ENCODE peak calls at places on chromosome 11, in seven cellular contexts. J is gastrocnemius medialis; K is right cardiac atrium; F is IMR-90; M is pancreas; N is CD4-positive, CD25-positive, alpha-beta regulatory T cell; S is Panc1. C is an unnamed sample.

GRCh38 chr11:78633516-78634310 is 59.0 kb upstream of the NARS2 start:
- ATAC-seq in K (no peak), M (no peak), N (no peak), S (no peak), J (no peak), F (no peak), C (no peak)

GRCh38 chr11:89667001-89667400 is 43.1 kb upstream of the TRIM77 start:
- ATAC-seq in M (no peak), F (no peak), K (no peak), N (no peak), S (no peak), J (no peak), C (no peak)

GRCh38 chr11:116970485-116971292 is 127.5 kb downstream of the SIK3 start:
- ATAC-seq in M (no peak), K (no peak), J (no peak), F (peak), S (peak), N (no peak), C (no peak)

GRCh38 chr11:119566299-119566698 is 143.3 kb upstream of the THY1 start:
- ATAC-seq in S (no peak), M (peak), J (no peak), N (no peak), K (no peak), F (no peak), C (no peak)

GRCh38 chr11:14544611-14545010 is 24.4 kb upstream of the PSMA1 start:
- ATAC-seq in J (no peak), K (no peak), F (no peak), N (peak), S (no peak), M (no peak), C (no peak)

GRCh38 chr11:19939415-19939929 is 220.8 kb downstream of the DBX1 start:
- ATAC-seq in S (no peak), N (no peak), M (no peak), K (no peak), J (no peak), F (no peak), C (no peak)

GRCh38 chr11:72621008-72621610 is 53.1 kb downstream of the PDE2A start:
- ATAC-seq in M (no peak), J (no peak), K (no peak), S (no peak), N (peak), F (no peak), C (no peak)

GRCh38 chr11:60786811-60787567 is 1.9 kb downstream of the MS4A10 start:
- ATAC-seq in M (peak), J (peak), S (peak), K (peak), F (peak), N (no peak), C (peak)

GRCh38 chr11:35485656-35486318 is 39.6 kb downstream of the PAMR1 start:
- ATAC-seq in S (peak), M (peak), F (peak), K (peak), N (peak), J (peak), C (peak)

GRCh38 chr11:12717851-12718291 is 43.6 kb downstream of the TEAD1 start:
- ATAC-seq in M (no peak), J (no peak), K (no peak), F (no peak), N (peak), S (no peak), C (no peak)

DNA sequence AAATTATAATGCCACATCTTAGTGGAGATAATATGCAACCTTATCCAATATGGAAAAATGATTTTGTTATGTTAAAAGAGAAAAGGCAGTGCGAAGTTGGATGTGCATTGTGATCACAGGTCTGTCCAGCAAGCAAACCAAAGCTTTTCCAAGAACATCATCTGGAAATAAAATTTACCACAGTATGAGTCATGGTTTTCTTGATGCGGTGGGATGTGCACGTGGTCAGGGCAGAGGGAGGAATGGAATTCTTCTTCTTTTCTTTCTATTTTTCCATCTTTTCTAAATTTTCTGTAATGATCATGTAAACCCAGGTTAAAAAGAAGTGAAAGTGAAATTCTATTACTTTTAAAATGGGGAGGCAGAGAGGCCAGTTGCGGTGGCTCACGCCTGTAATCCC is 169.8 kb downstream of the C11orf91 start:
- ATAC-seq in F (peak), K (no peak), S (no peak), J (peak), M (peak), N (no peak), C (no peak)
- H3K4me3 ChIP-seq in F (no peak), K (no peak), S (no peak), J (no peak), M (no peak), N (no peak), C (no peak)

DNA sequence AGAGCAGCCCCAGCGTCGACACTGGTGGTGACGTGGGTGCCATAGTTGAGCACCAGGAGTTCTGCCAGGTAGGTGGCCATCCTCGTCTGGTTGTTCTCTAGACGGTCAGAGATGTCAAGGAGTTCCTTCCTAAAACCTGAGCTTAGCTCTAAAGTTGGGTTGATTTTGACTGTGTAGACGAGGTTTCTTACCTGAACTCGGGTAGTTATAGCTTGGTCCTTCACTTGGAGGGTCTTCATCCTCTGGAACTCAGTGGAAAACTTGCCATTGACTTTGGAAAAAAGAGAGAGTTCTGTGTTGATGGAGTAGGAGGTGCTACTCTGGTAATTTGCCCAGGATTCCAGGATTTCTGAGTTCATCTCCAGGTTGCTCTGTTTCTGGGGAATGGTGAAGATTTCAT is 505 bp downstream of the MPEG1 start:
- ATAC-seq in K (no peak), M (no peak), F (no peak), J (no peak), S (no peak), N (no peak), C (no peak)
- H3K4me3 ChIP-seq in K (peak), M (no peak), F (no peak), J (no peak), S (no peak), N (no peak), C (no peak)

GRCh38 chr11:64590763-64591221 is at the start of gene SLC22A12:
- ATAC-seq in J (no peak), N (no peak), S (peak), K (no peak), M (no peak), F (no peak), C (no peak)
- H3K4me3 ChIP-seq in J (no peak), N (no peak), S (no peak), K (no peak), M (no peak), F (no peak), C (no peak)

GRCh38 chr11:130243816-130244215 is 70.9 kb downstream of the ZBTB44 start:
- ATAC-seq in J (no peak), K (no peak), N (peak), M (no peak), F (no peak), S (no peak), C (no peak)
- H3K4me3 ChIP-seq in J (no peak), K (no peak), N (peak), M (no peak), F (no peak), S (no peak), C (no peak)

DNA sequence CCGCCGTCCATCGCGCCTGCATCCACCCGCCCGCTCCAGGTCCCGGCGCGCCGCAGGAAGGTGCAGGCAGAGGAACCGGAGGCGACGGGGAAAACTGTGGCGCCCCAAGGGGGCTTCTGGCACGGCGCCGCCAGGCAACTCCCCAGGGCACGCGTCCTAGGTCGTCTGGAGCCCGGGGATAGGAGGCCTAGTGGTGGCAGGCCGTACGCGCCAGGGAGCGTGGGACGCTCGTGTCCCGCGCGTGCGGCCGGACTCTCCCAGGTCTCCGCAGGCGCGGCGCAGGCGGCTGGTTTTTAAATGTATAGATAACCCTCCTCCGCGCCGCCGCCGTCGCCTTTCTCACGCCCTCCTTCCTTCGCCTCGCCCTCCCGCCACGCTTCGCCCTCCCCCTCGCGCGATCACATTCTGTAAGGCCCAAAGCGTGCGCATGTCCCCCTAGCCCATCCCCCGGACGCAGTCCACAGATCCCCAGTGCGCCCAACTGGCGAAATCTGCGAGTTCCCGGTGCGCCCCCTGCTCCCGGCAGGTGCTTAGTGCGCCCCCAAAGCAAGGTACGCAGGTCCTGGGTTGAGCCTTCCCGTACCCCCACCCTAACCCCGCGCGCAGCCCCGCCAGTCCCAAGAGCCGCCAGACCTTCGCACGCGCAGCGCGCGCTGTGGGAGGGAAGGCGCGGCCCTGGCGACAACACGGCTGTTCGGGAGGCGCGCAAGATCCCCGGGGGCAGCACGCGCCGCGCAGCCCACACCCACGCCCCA is at the start of gene ASCL2:
- ATAC-seq in F (no peak), M (no peak), N (no peak), K (no peak), S (no peak), J (no peak), C (no peak)
- H3K4me3 ChIP-seq in F (no peak), M (peak), N (no peak), K (peak), S (peak), J (peak), C (peak)

DNA sequence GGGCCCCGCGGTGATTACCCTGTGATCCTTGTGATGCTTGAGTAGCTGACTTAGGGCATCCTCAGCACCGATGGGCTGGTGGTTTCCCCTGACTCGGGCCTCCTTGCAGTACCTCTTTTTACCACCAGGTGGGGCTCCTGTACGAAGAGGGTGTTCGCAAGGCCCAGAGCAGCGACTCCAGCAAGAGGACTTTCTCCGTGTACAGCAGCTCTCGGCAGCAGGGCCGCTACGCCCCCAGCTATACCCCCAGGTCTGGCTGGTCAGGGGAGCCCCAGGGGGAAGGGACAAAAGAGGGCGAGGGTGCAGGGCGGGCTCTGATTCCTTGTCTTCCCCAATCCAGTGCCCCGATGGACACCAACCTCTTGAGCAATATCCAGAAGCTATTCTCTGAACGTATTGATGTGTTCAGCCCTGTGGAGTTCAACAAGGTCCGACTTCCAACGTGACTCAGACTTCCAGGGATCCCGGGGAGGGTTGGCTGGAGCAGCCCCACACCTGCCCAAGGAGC is 1.3 kb upstream of the TM7SF2 start:
- ATAC-seq in N (peak), M (peak), S (peak), K (peak), F (peak), J (peak), C (peak)
- H3K4me3 ChIP-seq in N (no peak), M (no peak), S (no peak), K (no peak), F (no peak), J (no peak), C (no peak)

GRCh38 chr11:64006468-64006867 is 20.2 kb downstream of the OTUB1 start:
- ATAC-seq in N (no peak), K (no peak), M (no peak), S (no peak), F (no peak), J (no peak), C (no peak)

GRCh38 chr11:64007629-64008282 is 21.5 kb downstream of the OTUB1 start:
- ATAC-seq in K (peak), M (peak), S (peak), J (peak), N (peak), F (peak), C (peak)

GRCh38 chr11:64005691-64006090 is 19.5 kb downstream of the OTUB1 start:
- ATAC-seq in F (no peak), M (no peak), S (no peak), J (no peak), N (no peak), K (no peak), C (no peak)

GRCh38 chr11:64008283-64008931 is 22.2 kb downstream of the OTUB1 start:
- ATAC-seq in S (no peak), N (no peak), K (no peak), F (no peak), M (no peak), J (no peak), C (no peak)

DNA sequence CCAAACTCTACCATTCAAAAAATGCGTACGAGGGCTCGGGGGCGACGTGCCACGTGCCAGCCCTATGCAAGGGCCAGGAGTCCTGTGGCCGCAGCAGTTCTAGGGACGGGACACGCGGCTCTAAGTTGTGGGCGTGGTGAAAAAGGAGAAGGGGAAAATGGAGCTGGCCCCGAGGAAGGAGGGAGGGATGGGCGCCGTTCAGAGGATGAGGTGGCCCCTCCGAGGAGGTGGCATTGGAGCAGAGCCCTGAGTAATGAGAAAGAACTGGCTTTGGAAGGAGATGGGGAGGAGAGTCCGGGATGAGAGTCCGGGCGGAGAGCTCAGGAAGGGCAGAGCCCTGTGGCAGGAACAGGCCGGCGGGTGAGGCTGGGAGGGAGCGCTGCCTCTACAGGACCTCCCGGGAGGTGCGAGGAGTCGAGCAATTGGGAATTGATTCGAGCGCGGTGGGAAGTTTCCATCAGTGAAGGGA is 21.0 kb downstream of the OTUB1 start:
- ATAC-seq in S (peak), F (peak), M (peak), K (peak), J (peak), N (no peak), C (peak)
- H3K4me3 ChIP-seq in S (peak), F (peak), M (no peak), K (peak), J (peak), N (no peak), C (peak)

GRCh38 chr11:112580864-112581263 is 320.2 kb upstream of the PLET1 start:
- ATAC-seq in S (no peak), N (no peak), M (no peak), F (no peak), K (no peak), J (peak), C (no peak)

GRCh38 chr11:112582366-112582765 is 321.7 kb upstream of the PLET1 start:
- ATAC-seq in J (no peak), F (no peak), K (no peak), N (no peak), S (no peak), M (no peak), C (no peak)

GRCh38 chr11:112584674-112585073 is 324.0 kb upstream of the PLET1 start:
- ATAC-seq in F (no peak), S (no peak), J (no peak), M (no peak), K (no peak), N (peak), C (no peak)

GRCh38 chr11:112581747-112582146 is 321.1 kb upstream of the PLET1 start:
- ATAC-seq in N (no peak), K (no peak), F (no peak), S (no peak), M (no peak), J (no peak), C (no peak)

GRCh38 chr11:112583246-112583893 is 322.7 kb upstream of the PLET1 start:
- ATAC-seq in F (no peak), M (no peak), N (no peak), K (no peak), J (no peak), S (no peak), C (no peak)
- H3K4me3 ChIP-seq in F (no peak), M (no peak), N (no peak), K (no peak), J (no peak), S (no peak), C (no peak)

DNA sequence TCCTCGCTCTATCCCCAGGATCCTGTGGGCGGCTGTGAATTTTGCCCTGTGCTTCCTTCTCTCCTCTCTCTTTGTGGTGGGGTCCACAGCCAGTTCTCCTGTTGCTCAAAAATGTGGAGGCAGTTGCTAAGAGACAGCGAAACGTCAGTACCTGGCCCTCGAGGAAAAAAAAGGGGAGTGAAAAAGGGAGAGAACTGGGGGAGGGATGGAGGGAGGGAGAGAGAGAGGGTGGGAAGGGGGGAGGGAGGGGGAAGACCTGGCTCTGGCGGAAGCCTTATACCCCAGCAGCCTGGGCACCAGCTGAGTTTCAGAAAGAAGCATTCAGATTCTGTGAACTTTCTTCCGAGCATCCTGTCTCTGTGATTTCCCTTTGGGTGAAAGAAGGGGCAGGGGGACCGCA is 2.1 kb upstream of the LRRC55 start:
- ATAC-seq in M (no peak), F (no peak), N (no peak), K (no peak), S (no peak), J (no peak), C (no peak)
- H3K4me3 ChIP-seq in M (no peak), F (no peak), N (no peak), K (no peak), S (no peak), J (no peak), C (no peak)

GRCh38 chr11:66279092-66279797 is 1.3 kb downstream of the CNIH2 start:
- ATAC-seq in M (no peak), N (no peak), K (no peak), J (no peak), F (no peak), S (no peak), C (no peak)

GRCh38 chr11:66275396-66275795 is 2.6 kb upstream of the CNIH2 start:
- ATAC-seq in N (no peak), S (no peak), F (no peak), J (no peak), M (no peak), K (no peak), C (no peak)

GRCh38 chr11:66275984-66276612 is 1.9 kb upstream of the CNIH2 start:
- ATAC-seq in N (no peak), J (no peak), F (no peak), M (no peak), K (no peak), S (no peak), C (no peak)

GRCh38 chr11:66278396-66279091 is 569 bp downstream of the CNIH2 start:
- ATAC-seq in M (no peak), J (no peak), F (peak), K (no peak), N (no peak), S (no peak), C (no peak)

DNA sequence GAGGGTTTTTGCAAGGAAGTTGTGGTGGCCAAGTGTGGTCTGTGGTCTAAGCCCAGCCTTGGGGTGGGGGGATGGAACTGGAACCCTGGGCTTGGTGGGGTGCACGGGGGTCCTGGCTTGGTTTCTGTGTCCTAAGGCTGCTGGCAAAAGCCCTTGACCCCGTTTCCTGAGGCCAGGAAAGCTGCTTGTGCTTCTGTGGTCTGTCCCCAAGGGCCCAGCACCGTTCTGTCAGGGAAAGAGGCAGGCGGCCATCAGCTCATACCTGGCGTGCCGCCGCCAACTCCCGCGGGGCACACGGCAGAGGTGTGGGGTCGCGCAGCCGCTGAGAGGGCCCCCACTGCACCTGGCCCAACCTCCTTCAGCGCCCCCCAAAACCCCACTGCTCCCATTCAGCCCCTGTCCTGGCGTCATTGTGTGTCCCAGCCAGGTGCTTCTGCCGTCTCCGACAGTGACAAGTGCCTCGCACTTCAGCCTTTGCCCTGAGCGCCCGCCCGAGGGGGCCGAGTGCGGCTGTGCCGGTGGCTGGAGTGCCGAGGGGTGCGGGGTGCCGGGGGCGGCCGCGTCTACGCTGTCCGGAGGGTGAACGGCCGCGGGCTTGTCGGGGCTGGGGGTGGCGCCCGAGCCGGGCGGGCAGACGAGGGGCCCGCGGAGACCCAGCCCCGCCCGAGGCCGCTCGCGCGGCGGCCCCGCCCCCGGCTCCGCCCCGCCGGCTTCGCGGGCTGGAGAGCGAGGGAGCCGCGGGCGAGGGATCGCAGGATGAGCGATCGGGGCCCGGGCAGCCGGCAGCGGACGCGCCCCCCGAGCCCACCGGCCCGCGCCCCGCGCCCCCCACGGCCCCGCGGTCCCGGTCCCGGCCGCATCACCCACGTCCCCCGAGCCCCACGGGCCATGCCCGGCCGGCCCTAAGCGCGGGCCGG is at the start of gene CNIH2:
- ATAC-seq in S (peak), M (peak), J (no peak), N (peak), K (peak), F (peak), C (peak)
- H3K4me3 ChIP-seq in S (peak), M (no peak), J (peak), N (no peak), K (peak), F (peak), C (peak)